ENCODE peak calls at places on chromosomes 16 and 17, in five cellular contexts. A is HepG2, C is A549, K is H1, G is K562. L is an unnamed sample. For H3K4me1, the result is how much of the 10 kb centered on the place peaks cover.

GRCh38 chr17:83179378-83179777 is 100.0 kb downstream of the METRNL start:
- DNase-seq in K (no peak), C (no peak), G (no peak), A (no peak), L (peak)

GRCh38 chr17:49409066-49409465 is 5.6 kb downstream of the PHB1 start:
- DNase-seq in G (no peak), A (no peak), C (no peak), K (no peak), L (no peak)

GRCh38 chr17:65185686-65186382 is 48.7 kb downstream of the RGS9 start:
- DNase-seq in A (no peak), G (peak), C (no peak), K (no peak), L (no peak)

GRCh38 chr17:78267257-78268073 is 36.0 kb downstream of the TMEM235 start:
- DNase-seq in A (no peak), G (no peak), K (no peak), C (no peak), L (no peak)

GRCh38 chr16:53429221-53429943 is 4.9 kb upstream of the RBL2 start:
- DNase-seq in C (no peak), G (no peak), K (no peak), A (no peak), L (peak)

GRCh38 chr17:41415833-41416335 is 8.5 kb downstream of the KRT37 start:
- DNase-seq in G (no peak), K (no peak), C (no peak), A (peak), L (no peak)

GRCh38 chr17:38421224-38421841 is 6.9 kb upstream of the ARHGAP23 start:
- DNase-seq in G (no peak), A (no peak), C (no peak), K (no peak), L (peak)

GRCh38 chr17:6558932-6559752 is 2.8 kb upstream of the PITPNM3 start:
- DNase-seq in G (no peak), A (no peak), K (no peak), C (no peak), L (peak)

GRCh38 chr16:66426112-66427035 is 721 bp upstream of the BEAN1 start:
- DNase-seq in K (no peak), G (no peak), C (no peak), A (no peak), L (no peak)

GRCh38 chr17:63185420-63185819 is 219.4 kb downstream of the TANC2 start:
- DNase-seq in G (no peak), A (no peak), K (no peak), C (no peak), L (no peak)

GRCh38 chr16:11232852-11233726 is 22.9 kb downstream of the SOCS1 start:
- DNase-seq in C (no peak), G (peak), K (no peak), A (no peak), L (no peak)

GRCh38 chr17:61235821-61236197 is 163.8 kb upstream of the TBX2 start:
- DNase-seq in C (no peak), A (peak), G (no peak), K (no peak), L (no peak)

GRCh38 chr16:13919330-13919682 is 648 bp upstream of the ERCC4 start:
- DNase-seq in A (peak), G (peak), K (no peak), C (peak), L (no peak)

GRCh38 chr16:11796227-11797165 is 562 bp downstream of the ZC3H7A start:
- DNase-seq in G (peak), K (no peak), A (peak), C (peak), L (peak)

GRCh38 chr17:67281736-67282135 is 36.7 kb upstream of the HELZ start:
- DNase-seq in A (no peak), G (no peak), K (no peak), C (no peak), L (no peak)

GRCh38 chr16:4407543-4408322 is 8.7 kb downstream of the CORO7 start:
- DNase-seq in A (no peak), G (no peak), K (no peak), C (no peak), L (no peak)

GRCh38 chr16:83205896-83206295 is 579.1 kb downstream of the CDH13 start:
- DNase-seq in K (no peak), G (no peak), C (no peak), A (no peak), L (no peak)

GRCh38 chr17:36641331-36641876 is 40.0 kb downstream of the MRM1 start:
- DNase-seq in A (no peak), C (no peak), K (no peak), G (no peak), L (no peak)

GRCh38 chr16:47916266-47916665 is 239.5 kb downstream of the ABCC12 start:
- DNase-seq in C (no peak), G (no peak), A (no peak), K (no peak), L (no peak)
- TF ChIP-seq JUN in C (no peak), G (no peak), A (no peak), K (no peak), L (no peak)

GRCh38 chr17:74759243-74759801 is 10.9 kb downstream of the NHERF1 start:
- DNase-seq in G (no peak), A (no peak), C (no peak), K (no peak), L (no peak)
- H3K4me1 ChIP-seq in G (half or more), A (half or more), C (half or more), K (under half), L (under half)

GRCh38 chr17:14296511-14296910 is 4.4 kb upstream of the HS3ST3B1 start:
- DNase-seq in K (no peak), G (no peak), A (no peak), C (no peak), L (no peak)
- H3K4me3 ChIP-seq in K (no peak), G (no peak), A (no peak), C (no peak), L (no peak)

DNA sequence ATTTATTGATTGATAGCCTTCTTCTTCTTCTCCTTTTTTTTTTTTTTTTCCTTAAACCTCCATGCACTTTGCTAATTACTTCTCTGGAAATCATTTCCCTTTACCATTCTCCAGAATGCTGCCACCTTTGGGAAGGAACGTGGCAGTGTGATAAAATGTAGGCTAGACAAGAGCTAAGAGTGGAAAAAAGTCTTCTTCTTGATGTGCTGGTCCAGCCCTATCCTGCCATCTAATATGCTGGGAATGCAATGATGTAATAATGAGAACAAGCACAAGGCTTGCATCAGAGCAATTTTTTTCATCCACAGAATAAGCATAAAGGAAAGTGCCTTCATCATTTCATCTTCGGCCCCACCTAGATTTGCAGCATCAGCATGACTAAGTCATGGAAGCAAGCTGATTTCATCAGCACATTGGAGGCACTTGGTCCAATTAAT is 128.7 kb upstream of the ZFHX3 start:
- DNase-seq in C (peak), A (peak), K (no peak), G (no peak), L (peak)
- TF ChIP-seq JUN in C (no peak), A (no peak), K (no peak), G (no peak), L (no peak)

GRCh38 chr16:19116711-19117449 is 3.1 kb downstream of the ITPRIPL2 start:
- DNase-seq in C (no peak), K (no peak), G (no peak), A (no peak), L (no peak)

GRCh38 chr16:19110537-19111391 is 3.0 kb upstream of the ITPRIPL2 start:
- DNase-seq in G (no peak), A (peak), K (no peak), C (no peak), L (no peak)

GRCh38 chr16:19115148-19116021 is 1.6 kb downstream of the ITPRIPL2 start:
- DNase-seq in G (no peak), C (no peak), A (no peak), K (no peak), L (no peak)

GRCh38 chr16:19114359-19115147 is 789 bp downstream of the ITPRIPL2 start:
- DNase-seq in C (peak), A (no peak), G (peak), K (no peak), L (peak)

DNA sequence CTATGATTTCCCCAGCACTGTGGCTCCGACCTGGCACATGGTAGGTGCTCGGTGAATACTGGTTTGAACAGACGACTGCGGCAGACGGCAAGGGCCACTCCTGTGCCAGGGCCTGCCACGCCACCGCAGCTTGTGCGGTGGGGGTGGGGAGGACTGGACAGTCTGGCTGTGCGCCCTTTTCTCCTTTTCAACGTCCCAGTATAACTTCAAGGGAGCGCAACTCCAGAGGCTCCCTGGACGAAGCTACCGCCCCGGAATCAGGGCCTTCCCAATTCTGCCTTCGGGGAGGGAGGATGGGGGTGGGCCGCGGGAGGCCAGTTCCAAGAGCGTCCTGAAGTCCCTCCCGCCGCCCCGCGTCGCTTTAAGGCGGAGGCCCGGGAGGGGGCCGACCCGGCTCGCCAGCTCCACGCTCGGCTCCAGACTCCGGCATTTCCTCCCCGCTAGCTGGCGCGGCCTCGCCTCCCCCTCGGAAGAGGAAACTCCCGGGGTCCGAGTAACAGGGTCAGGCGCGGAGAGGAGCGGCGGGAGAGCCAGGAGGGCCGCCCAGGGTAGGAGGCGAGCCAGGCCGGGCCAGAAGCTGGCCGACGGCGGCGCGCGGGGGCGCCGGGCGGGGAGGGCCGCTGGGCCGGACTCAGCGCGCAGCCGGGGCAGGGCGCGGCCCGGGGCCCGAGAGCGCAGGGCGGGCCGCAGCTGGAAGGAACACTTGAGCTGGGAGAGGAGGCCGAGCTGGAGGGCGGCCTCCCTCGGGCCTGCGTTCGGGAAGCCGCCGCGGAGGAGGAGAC is at the start of gene ITPRIPL2:
- DNase-seq in A (peak), K (no peak), G (peak), C (peak), L (peak)
- H3K4me1 ChIP-seq in A (half or more), K (under half), G (under half), C (half or more), L (under half)

DNA sequence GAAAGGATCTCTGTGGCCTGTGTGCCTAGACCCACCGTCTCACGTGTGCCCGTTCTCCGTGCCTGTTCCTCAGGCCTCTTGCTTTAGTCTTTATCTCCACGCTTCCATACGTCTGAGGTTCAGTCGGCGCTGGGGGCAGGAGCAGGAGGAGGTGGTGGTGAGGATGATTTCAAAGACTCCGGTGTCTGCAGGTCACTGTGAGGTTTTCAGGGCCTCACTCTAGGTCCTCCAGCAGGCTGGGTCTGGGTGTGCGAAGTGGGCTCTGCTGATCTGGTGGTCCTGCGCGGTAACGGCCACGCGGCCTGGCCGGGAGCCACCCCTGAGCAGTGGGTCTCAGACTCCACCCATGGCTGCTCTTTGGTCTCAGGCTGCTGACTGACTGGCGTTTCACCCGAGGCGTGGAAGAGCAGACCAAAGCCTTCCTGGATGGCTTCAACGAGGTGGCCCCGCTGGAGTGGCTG is 14.4 kb upstream of the CLEC18A start:
- DNase-seq in A (no peak), G (no peak), K (no peak), C (no peak), L (no peak)
- H3K4me3 ChIP-seq in A (no peak), G (no peak), K (no peak), C (no peak), L (no peak)

GRCh38 chr17:74452027-74452840 is 14.2 kb upstream of the CD300A start:
- DNase-seq in C (no peak), K (no peak), A (no peak), G (no peak), L (no peak)
- TF ChIP-seq JUN in C (no peak), K (no peak), A (no peak), G (no peak), L (no peak)

GRCh38 chr17:58382108-58382884 is 30.3 kb upstream of the SUPT4H1 start:
- DNase-seq in K (no peak), A (peak), G (no peak), C (no peak), L (no peak)

GRCh38 chr17:58381124-58381838 is 29.3 kb upstream of the SUPT4H1 start:
- DNase-seq in A (peak), G (no peak), K (no peak), C (peak), L (no peak)

GRCh38 chr17:58383892-58384462 is 32.0 kb upstream of the SUPT4H1 start:
- DNase-seq in K (no peak), A (peak), C (no peak), G (no peak), L (no peak)

GRCh38 chr17:58384900-58385299 is 32.4 kb downstream of the RNF43 start:
- DNase-seq in K (no peak), A (no peak), G (no peak), C (no peak), L (no peak)

DNA sequence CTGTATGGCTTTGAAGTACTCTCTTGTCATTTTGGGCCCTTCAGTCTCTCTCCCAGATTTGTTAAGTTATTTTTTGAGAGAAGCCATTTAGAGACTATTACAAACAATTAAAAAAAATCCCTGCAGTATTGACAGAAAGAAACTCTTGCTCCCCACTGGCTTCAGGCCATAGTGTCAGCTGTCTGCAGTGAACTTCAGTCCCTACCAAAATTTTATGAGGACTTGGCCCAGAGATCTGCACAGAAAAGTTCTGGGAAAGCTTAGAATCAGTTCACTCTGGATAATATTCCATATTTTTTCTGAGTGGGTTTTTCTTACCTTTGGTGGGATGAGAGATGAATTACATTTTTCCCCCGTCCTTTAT is 30.9 kb upstream of the SUPT4H1 start:
- DNase-seq in K (no peak), G (no peak), A (no peak), C (no peak), L (no peak)
- H3K4me1 ChIP-seq in K (under half), G (under half), A (half or more), C (half or more), L (under half)